ENCODE peak calls at places on chromosomes 3 and 15, in ten cellular contexts. I is PC-3, B is OCI-LY7, M is PC-9, Z is hepatocyte, U is MM.1S, Y is GM23338, K is SK-N-SH, D is Karpas-422, F is HCT116. Q is an unnamed sample. For H3K9me2, the result is how much of the 10 kb centered on the place peaks cover.

GRCh38 chr3:98788651-98789050 is 25.5 kb downstream of the ST3GAL6 start:
- DNase-seq in I (no peak), B (no peak), M (no peak), Z (no peak), U (no peak), Y (no peak), K (peak), D (no peak), F (no peak), Q (peak)

GRCh38 chr3:36480916-36481648 is 100.8 kb downstream of the STAC start:
- DNase-seq in I (no peak), B (no peak), M (no peak), Z (no peak), U (no peak), Y (no peak), K (no peak), D (no peak), F (no peak), Q (peak)

GRCh38 chr3:178206554-178206953 is 329.7 kb upstream of the KCNMB2 start:
- DNase-seq in I (no peak), B (no peak), M (no peak), Z (no peak), U (no peak), Y (no peak), K (no peak), D (no peak), F (no peak), Q (no peak)

GRCh38 chr15:78311292-78311691 is 11.9 kb upstream of the SKIC8 start:
- DNase-seq in I (no peak), B (no peak), M (no peak), Z (no peak), U (no peak), Y (no peak), K (no peak), D (no peak), F (no peak), Q (no peak)

GRCh38 chr3:186931487-186932280 is 1.4 kb downstream of the ST6GAL1 start:
- DNase-seq in I (peak), B (peak), M (peak), Z (peak), U (peak), Y (peak), K (peak), D (peak), F (no peak), Q (peak)

GRCh38 chr15:29952245-29952644 is 130.0 kb upstream of the TJP1 start:
- DNase-seq in I (no peak), B (no peak), M (no peak), Z (no peak), U (no peak), Y (no peak), K (peak), D (no peak), F (no peak), Q (no peak)

GRCh38 chr3:81622395-81622794 is 139.1 kb downstream of the GBE1 start:
- DNase-seq in I (no peak), B (no peak), M (no peak), Z (no peak), U (no peak), Y (no peak), K (no peak), D (no peak), F (no peak), Q (peak)

GRCh38 chr3:43766672-43767465 is 76.1 kb downstream of the ABHD5 start:
- DNase-seq in I (peak), B (no peak), M (no peak), Z (no peak), U (no peak), Y (no peak), K (no peak), D (no peak), F (no peak), Q (peak)

GRCh38 chr15:90086868-90087268 is 15.4 kb downstream of the IDH2 start:
- DNase-seq in I (peak), B (peak), M (peak), Z (no peak), U (peak), Y (peak), K (peak), D (peak), F (no peak), Q (peak)

GRCh38 chr3:22988566-22988965 is 214.6 kb upstream of the UBE2E2 start:
- DNase-seq in I (no peak), B (no peak), M (no peak), Z (no peak), U (no peak), Y (no peak), K (no peak), D (no peak), F (no peak), Q (no peak)

GRCh38 chr3:128431803-128432300 is 34.8 kb downstream of the DNAJB8 start:
- DNase-seq in I (no peak), B (no peak), M (no peak), Z (no peak), U (no peak), Y (peak), K (no peak), D (no peak), F (no peak), Q (no peak)

GRCh38 chr3:19065027-19065426 is 83.3 kb upstream of the KCNH8 start:
- DNase-seq in I (peak), B (peak), M (no peak), Z (peak), U (no peak), Y (peak), K (peak), D (peak), F (no peak), Q (no peak)

GRCh38 chr3:97910931-97911351 is 61.3 kb downstream of the RIOX2 start:
- DNase-seq in I (no peak), B (peak), M (no peak), Z (peak), U (no peak), Y (no peak), K (no peak), D (no peak), F (no peak), Q (no peak)

GRCh38 chr3:70531063-70531657 is 218.7 kb upstream of the MDFIC2 start:
- DNase-seq in I (peak), B (peak), M (no peak), Z (peak), U (no peak), Y (peak), K (peak), D (peak), F (no peak), Q (peak)

GRCh38 chr3:175208316-175208715 is 349.2 kb downstream of the NAALADL2 start:
- DNase-seq in I (no peak), B (no peak), M (no peak), Z (no peak), U (no peak), Y (no peak), K (no peak), D (no peak), F (no peak), Q (peak)

DNA sequence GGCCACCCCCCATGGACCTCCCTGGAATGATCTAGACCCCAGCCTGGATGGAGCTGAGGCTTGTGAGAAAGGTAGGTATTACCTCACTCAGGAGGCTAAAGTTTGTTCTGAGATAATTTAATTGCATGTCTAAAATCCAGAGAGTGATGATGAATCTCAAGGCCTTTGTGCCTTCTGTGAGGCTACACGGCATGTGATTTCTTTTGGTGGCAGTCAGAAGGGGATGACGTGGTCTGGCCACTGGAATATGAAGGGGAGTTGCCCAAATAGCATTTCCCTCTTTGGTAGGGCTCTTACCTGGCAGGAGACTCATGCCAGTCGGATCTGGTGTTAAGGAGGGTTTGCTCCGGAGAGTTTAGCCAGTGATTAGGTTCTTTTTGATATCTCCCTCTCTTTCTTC is 2.5 kb downstream of the BAHD1 start:
- DNase-seq in I (no peak), B (no peak), M (no peak), Z (no peak), U (no peak), Y (no peak), K (no peak), D (no peak), F (no peak), Q (no peak)
- H3K9me2 ChIP-seq in I (under half), B (under half), M (under half), Z (under half), U (under half), Y (under half), K (under half), D (under half), F (under half), Q (under half)

GRCh38 chr3:60770532-60770931 is 480.7 kb downstream of the FHIT start:
- DNase-seq in I (peak), B (no peak), M (peak), Z (no peak), U (no peak), Y (peak), K (no peak), D (no peak), F (no peak), Q (no peak)

GRCh38 chr3:60760145-60760544 is 491.1 kb downstream of the FHIT start:
- DNase-seq in I (no peak), B (no peak), M (no peak), Z (no peak), U (no peak), Y (no peak), K (no peak), D (no peak), F (no peak), Q (no peak)

GRCh38 chr3:60764870-60765269 is 486.4 kb downstream of the FHIT start:
- DNase-seq in I (no peak), B (no peak), M (no peak), Z (no peak), U (no peak), Y (no peak), K (no peak), D (no peak), F (no peak), Q (no peak)

GRCh38 chr3:60765788-60766187 is 485.5 kb downstream of the FHIT start:
- DNase-seq in I (no peak), B (no peak), M (no peak), Z (no peak), U (no peak), Y (no peak), K (no peak), D (no peak), F (no peak), Q (no peak)
- H3K9me2 ChIP-seq in I (under half), B (under half), M (under half), Z (under half), U (under half), Y (under half), K (under half), D (under half), F (under half), Q (under half)

GRCh38 chr3:135460273-135460672 is 505.3 kb upstream of the PPP2R3A start:
- DNase-seq in I (no peak), B (peak), M (no peak), Z (no peak), U (no peak), Y (no peak), K (no peak), D (no peak), F (no peak), Q (no peak)
- H3K9me2 ChIP-seq in I (under half), B (under half), M (under half), Z (under half), U (under half), Y (under half), K (under half), D (under half), F (under half), Q (under half)

GRCh38 chr3:118932822-118933558 is 101.7 kb downstream of the IGSF11 start:
- DNase-seq in I (no peak), B (no peak), M (no peak), Z (no peak), U (no peak), Y (no peak), K (no peak), D (no peak), F (no peak), Q (peak)

GRCh38 chr3:118931996-118932395 is 102.7 kb downstream of the IGSF11 start:
- DNase-seq in I (no peak), B (no peak), M (no peak), Z (no peak), U (no peak), Y (no peak), K (no peak), D (no peak), F (no peak), Q (no peak)

DNA sequence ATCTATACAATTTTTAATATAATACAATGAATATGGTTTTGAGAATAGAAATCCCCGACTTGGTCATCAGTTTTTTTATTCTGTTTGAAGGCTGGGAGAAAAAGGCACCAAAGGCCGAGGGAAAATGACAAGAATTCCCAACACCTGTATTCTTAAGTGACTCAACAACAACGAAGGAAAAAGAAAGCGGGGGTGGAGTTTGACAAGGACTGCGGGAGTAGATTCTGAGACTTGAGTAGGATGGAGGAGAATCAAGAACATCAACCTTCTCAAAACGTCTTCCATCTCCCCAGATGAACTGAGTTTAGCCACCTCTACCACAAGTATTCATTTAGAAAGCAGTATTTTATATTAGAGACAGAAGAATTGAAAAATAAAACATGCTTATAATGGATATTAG is 107.2 kb downstream of the IGSF11 start:
- DNase-seq in I (no peak), B (no peak), M (no peak), Z (no peak), U (no peak), Y (no peak), K (no peak), D (no peak), F (no peak), Q (no peak)
- H3K9me2 ChIP-seq in I (under half), B (under half), M (under half), Z (under half), U (under half), Y (under half), K (under half), D (under half), F (under half), Q (under half)

GRCh38 chr3:40120816-40121215 is 188.7 kb upstream of the EIF1B start:
- DNase-seq in I (peak), B (no peak), M (no peak), Z (peak), U (no peak), Y (no peak), K (no peak), D (no peak), F (no peak), Q (peak)
- H3K9me2 ChIP-seq in I (under half), B (under half), M (under half), Z (under half), U (under half), Y (under half), K (under half), D (under half), F (under half), Q (under half)

Q was measured in GM23248.